ENCODE peak calls at places on chromosome 7, in seven cellular contexts. W is endodermal cell, T is left ventricle myocardium superior, M is NCI-H1436, L is iPS-NIHi11, F is NCI-H2081, D is epithelial cell of esophagus. X is an unnamed sample.

GRCh38 chr7:148507741-148508285 is 82.8 kb upstream of the C7orf33 start:
- DNase-seq in W (no peak), T (no peak), M (no peak), L (no peak), F (no peak), D (no peak), X (no peak)

GRCh38 chr7:101589052-101589451 is 40.0 kb downstream of the MYL10 start:
- DNase-seq in W (no peak), T (no peak), M (no peak), L (no peak), F (no peak), D (no peak), X (peak; percentile 20)

GRCh38 chr7:26688936-26689506 is 175.4 kb downstream of the SKAP2 start:
- DNase-seq in W (no peak), T (no peak), M (no peak), L (no peak), F (no peak), D (no peak), X (no peak)

GRCh38 chr7:43554423-43554822 is 28.5 kb upstream of the STK17A start:
- DNase-seq in W (no peak), T (no peak), M (no peak), L (no peak), F (no peak), D (no peak), X (no peak)

GRCh38 chr7:149778696-149779501 is 5.5 kb upstream of the ZNF467 start:
- DNase-seq in W (no peak), T (peak; percentile 18), M (no peak), L (no peak), F (no peak), D (no peak), X (no peak)

GRCh38 chr7:13017325-13017853 is 330.0 kb downstream of the ARL4A start:
- DNase-seq in W (peak; percentile 77), T (no peak), M (no peak), L (peak; percentile 50), F (no peak), D (peak; percentile 92), X (no peak)

GRCh38 chr7:112162161-112163020 is 43.8 kb downstream of the DOCK4 start:
- DNase-seq in W (peak; percentile 92), T (peak; percentile 49), M (peak; percentile 32), L (peak; percentile 77), F (peak; percentile 59), D (peak; percentile 29), X (no peak)

GRCh38 chr7:111256391-111256790 is 165.5 kb downstream of the LRRN3 start:
- DNase-seq in W (no peak), T (no peak), M (no peak), L (no peak), F (no peak), D (no peak), X (no peak)

GRCh38 chr7:124723012-124723411 is 42.6 kb downstream of the GPR37 start:
- DNase-seq in W (no peak), T (no peak), M (no peak), L (no peak), F (no peak), D (peak; percentile 88), X (no peak)

GRCh38 chr7:79282882-79283602 is 170.4 kb downstream of the MAGI2 start:
- DNase-seq in W (no peak), T (no peak), M (no peak), L (no peak), F (no peak), D (peak; percentile 64), X (no peak)

X was measured in posterior vena cava.